ENCODE peak calls at places on chromosomes 7 and 10, in six cellular contexts. One of them, this sample, is unnamed.

GRCh38 chr10:12705943-12706342 is 295.6 kb downstream of the CCDC3 start:
- DNase-seq in substantia nigra: no peak
- DNase-seq in NCI-H1105: no peak
- DNase-seq in posterior cingulate gyrus: no peak
- DNase-seq in brain microvascular endothelial cell: no peak
- DNase-seq in GDM1: no peak
- DNase-seq in this sample: no peak

GRCh38 chr7:38222481-38223096 is 44.5 kb downstream of the STARD3NL start:
- DNase-seq in substantia nigra: no peak
- DNase-seq in NCI-H1105: peak
- DNase-seq in posterior cingulate gyrus: no peak
- DNase-seq in brain microvascular endothelial cell: peak
- DNase-seq in GDM1: peak
- DNase-seq in this sample: peak

GRCh38 chr10:71393841-71394475 is 2.8 kb upstream of the CDH23 start:
- DNase-seq in substantia nigra: no peak
- DNase-seq in NCI-H1105: no peak
- DNase-seq in posterior cingulate gyrus: no peak
- DNase-seq in brain microvascular endothelial cell: no peak
- DNase-seq in GDM1: no peak
- DNase-seq in this sample: no peak

GRCh38 chr10:63887026-63887589 is 365.9 kb downstream of the REEP3 start:
- DNase-seq in substantia nigra: no peak
- DNase-seq in NCI-H1105: no peak
- DNase-seq in posterior cingulate gyrus: no peak
- DNase-seq in brain microvascular endothelial cell: no peak
- DNase-seq in GDM1: no peak
- DNase-seq in this sample: no peak

GRCh38 chr7:134364619-134365037 is 47.9 kb upstream of the SLC35B4 start:
- DNase-seq in substantia nigra: no peak
- DNase-seq in NCI-H1105: no peak
- DNase-seq in posterior cingulate gyrus: no peak
- DNase-seq in brain microvascular endothelial cell: peak
- DNase-seq in GDM1: no peak
- DNase-seq in this sample: no peak

GRCh38 chr10:126921974-126922525 is 16.8 kb downstream of the DOCK1 start:
- DNase-seq in substantia nigra: no peak
- DNase-seq in NCI-H1105: no peak
- DNase-seq in posterior cingulate gyrus: no peak
- DNase-seq in brain microvascular endothelial cell: peak
- DNase-seq in GDM1: no peak
- DNase-seq in this sample: no peak

GRCh38 chr7:135321556-135321955 is 87.9 kb downstream of the STRA8 start:
- DNase-seq in substantia nigra: no peak
- DNase-seq in NCI-H1105: no peak
- DNase-seq in posterior cingulate gyrus: no peak
- DNase-seq in brain microvascular endothelial cell: no peak
- DNase-seq in GDM1: no peak
- DNase-seq in this sample: peak

GRCh38 chr10:62817120-62817762 is 1.1 kb upstream of the EGR2 start:
- DNase-seq in substantia nigra: peak
- DNase-seq in NCI-H1105: no peak
- DNase-seq in posterior cingulate gyrus: peak
- DNase-seq in brain microvascular endothelial cell: no peak
- DNase-seq in GDM1: no peak
- DNase-seq in this sample: no peak

GRCh38 chr10:73467210-73467609 is 28.6 kb downstream of the PPP3CB start:
- DNase-seq in substantia nigra: no peak
- DNase-seq in NCI-H1105: no peak
- DNase-seq in posterior cingulate gyrus: no peak
- DNase-seq in brain microvascular endothelial cell: no peak
- DNase-seq in GDM1: no peak
- DNase-seq in this sample: no peak

GRCh38 chr7:2978403-2978802 is 65.3 kb downstream of the CARD11 start:
- DNase-seq in substantia nigra: no peak
- DNase-seq in NCI-H1105: no peak
- DNase-seq in posterior cingulate gyrus: no peak
- DNase-seq in brain microvascular endothelial cell: no peak
- DNase-seq in GDM1: no peak
- DNase-seq in this sample: no peak

GRCh38 chr7:112908106-112908505 is 117.9 kb upstream of the TMEM168 start:
- DNase-seq in substantia nigra: no peak
- DNase-seq in NCI-H1105: no peak
- DNase-seq in posterior cingulate gyrus: no peak
- DNase-seq in brain microvascular endothelial cell: no peak
- DNase-seq in GDM1: no peak
- DNase-seq in this sample: no peak

GRCh38 chr10:501596-501995 is 187.9 kb downstream of the DIP2C start:
- DNase-seq in substantia nigra: no peak
- DNase-seq in NCI-H1105: peak
- DNase-seq in posterior cingulate gyrus: no peak
- DNase-seq in brain microvascular endothelial cell: no peak
- DNase-seq in GDM1: no peak
- DNase-seq in this sample: no peak

GRCh38 chr7:70678621-70679251 is 453.2 kb upstream of the GALNT17 start:
- DNase-seq in substantia nigra: no peak
- DNase-seq in NCI-H1105: no peak
- DNase-seq in posterior cingulate gyrus: no peak
- DNase-seq in brain microvascular endothelial cell: no peak
- DNase-seq in GDM1: peak
- DNase-seq in this sample: no peak

This sample was measured in hippocampal formation.